ENCODE peak calls at places on chromosomes 4 and X, in seven cellular contexts. Y is IMR-90; I is lung; U is neural progenitor cell; M is HCT116; W is upper lobe of left lung; G is CD8-positive, alpha-beta memory T cell. A is an unnamed sample.
A peak's percentile ranks its signal among the peaks of the same experiment; 100 is the strongest.

GRCh38 chr4:90786602-90787001 is 659.4 kb downstream of the CCSER1 start:
- DNase-seq in Y (no peak), I (no peak), U (no peak), M (no peak), W (no peak), G (no peak), A (no peak)

GRCh38 chrX:118720058-118720707 is 7.2 kb upstream of the IL13RA1 start:
- DNase-seq in Y (no peak), I (no peak), U (no peak), M (no peak), W (no peak), G (no peak), A (no peak)

GRCh38 chrX:150465326-150465725 is 102.2 kb downstream of the MAMLD1 start:
- DNase-seq in Y (no peak), I (no peak), U (no peak), M (no peak), W (no peak), G (no peak), A (no peak)

GRCh38 chrX:153400146-153401132 is 711 bp downstream of the PNMA6E start:
- DNase-seq in Y (no peak), I (no peak), U (peak; percentile 67), M (peak; percentile 35), W (peak; percentile 36), G (peak; percentile 36), A (no peak)

GRCh38 chr4:54657556-54658313 is at the start of gene KIT:
- DNase-seq in Y (peak; percentile 32), I (no peak), U (peak; percentile 90), M (no peak), W (peak; percentile 29), G (peak; percentile 36), A (peak; percentile 41)

GRCh38 chr4:41154814-41155177 is 59.5 kb downstream of the APBB2 start:
- DNase-seq in Y (no peak), I (no peak), U (no peak), M (no peak), W (no peak), G (no peak), A (no peak)

GRCh38 chr4:82429728-82430192 is 502 bp downstream of the HNRNPDL start:
- DNase-seq in Y (no peak), I (no peak), U (peak; percentile 89), M (no peak), W (no peak), G (peak; percentile 68), A (no peak)

GRCh38 chr4:6847134-6847533 is 62.5 kb upstream of the TBC1D14 start:
- DNase-seq in Y (no peak), I (no peak), U (no peak), M (no peak), W (no peak), G (no peak), A (no peak)

GRCh38 chr4:53315300-53315699 is 50.6 kb downstream of the SCFD2 start:
- DNase-seq in Y (no peak), I (no peak), U (no peak), M (no peak), W (no peak), G (no peak), A (no peak)

GRCh38 chr4:103046416-103047290 is 27.1 kb upstream of the SLC9B1 start:
- DNase-seq in Y (peak; percentile 46), I (no peak), U (peak; percentile 71), M (peak; percentile 19), W (peak; percentile 24), G (no peak), A (no peak)

GRCh38 chrX:135432453-135432852 is 10.7 kb downstream of the SMIM10L2A start:
- DNase-seq in Y (no peak), I (no peak), U (no peak), M (no peak), W (no peak), G (no peak), A (no peak)

GRCh38 chrX:28591542-28591941 is 4.3 kb downstream of the IL1RAPL1 start:
- DNase-seq in Y (no peak), I (no peak), U (no peak), M (peak; percentile 65), W (no peak), G (no peak), A (no peak)

GRCh38 chrX:38627683-38628082 is 66.3 kb downstream of the TSPAN7 start:
- DNase-seq in Y (peak; percentile 8), I (no peak), U (peak; percentile 50), M (peak; percentile 22), W (peak; percentile 23), G (no peak), A (no peak)

GRCh38 chr4:128571747-128572146 is 237.8 kb upstream of the JADE1 start:
- DNase-seq in Y (peak; percentile 96), I (peak; percentile 36), U (no peak), M (peak; percentile 13), W (peak; percentile 36), G (no peak), A (peak; percentile 67)

GRCh38 chr4:135408109-135408508 is 1206.5 kb upstream of the PABPC4L start:
- DNase-seq in Y (no peak), I (no peak), U (no peak), M (no peak), W (no peak), G (no peak), A (no peak)

GRCh38 chr4:125390126-125390525 is 75.4 kb downstream of the FAT4 start:
- DNase-seq in Y (peak; percentile 85), I (no peak), U (no peak), M (no peak), W (no peak), G (no peak), A (peak; percentile 21)

GRCh38 chr4:180058731-180059215 is 2184.4 kb upstream of the TENM3 start:
- DNase-seq in Y (peak; percentile 44), I (peak; percentile 32), U (peak; percentile 76), M (no peak), W (peak; percentile 20), G (no peak), A (no peak)

GRCh38 chrX:71302461-71303213 is 1.1 kb downstream of the ITGB1BP2 start:
- DNase-seq in Y (peak; percentile 24), I (no peak), U (no peak), M (no peak), W (no peak), G (no peak), A (no peak)

GRCh38 chr4:163540977-163541376 is 46.5 kb downstream of the TMA16 start:
- DNase-seq in Y (peak; percentile 95), I (no peak), U (no peak), M (no peak), W (no peak), G (no peak), A (no peak)

GRCh38 chr4:20362148-20362547 is 110.4 kb downstream of the SLIT2 start:
- DNase-seq in Y (no peak), I (no peak), U (no peak), M (no peak), W (no peak), G (no peak), A (no peak)

GRCh38 chr4:13521047-13521446 is 23.3 kb downstream of the NKX3-2 start:
- DNase-seq in Y (no peak), I (no peak), U (no peak), M (no peak), W (no peak), G (no peak), A (no peak)

GRCh38 chr4:168743576-168743975 is 246.7 kb downstream of the PALLD start:
- DNase-seq in Y (peak; percentile 85), I (no peak), U (no peak), M (no peak), W (no peak), G (no peak), A (no peak)

GRCh38 chr4:1766336-1767057 is 26.6 kb upstream of the FGFR3 start:
- DNase-seq in Y (no peak), I (no peak), U (peak; percentile 74), M (no peak), W (peak; percentile 44), G (no peak), A (no peak)

GRCh38 chr4:123955167-123955824 is 558.7 kb downstream of the SPRY1 start:
- DNase-seq in Y (no peak), I (no peak), U (no peak), M (no peak), W (no peak), G (no peak), A (no peak)

GRCh38 chr4:173272314-173272713 is 61.8 kb downstream of the HMGB2 start:
- DNase-seq in Y (no peak), I (no peak), U (no peak), M (no peak), W (no peak), G (no peak), A (no peak)

GRCh38 chrX:129876734-129877395 is 29.1 kb upstream of the UTP14A start:
- DNase-seq in Y (peak; percentile 29), I (peak; percentile 29), U (no peak), M (peak; percentile 12), W (peak; percentile 30), G (no peak), A (no peak)

GRCh38 chr4:141435446-141436225 is 200.7 kb upstream of the IL15 start:
- DNase-seq in Y (no peak), I (no peak), U (no peak), M (no peak), W (no peak), G (no peak), A (no peak)

GRCh38 chr4:48905363-48906015 is 1.1 kb downstream of the OCIAD2 start:
- DNase-seq in Y (peak; percentile 61), I (no peak), U (no peak), M (no peak), W (peak; percentile 34), G (no peak), A (no peak)

GRCh38 chr4:76784237-76784636 is 113.7 kb downstream of the SOWAHB start:
- DNase-seq in Y (no peak), I (no peak), U (peak; percentile 25), M (no peak), W (no peak), G (no peak), A (no peak)

DNA sequence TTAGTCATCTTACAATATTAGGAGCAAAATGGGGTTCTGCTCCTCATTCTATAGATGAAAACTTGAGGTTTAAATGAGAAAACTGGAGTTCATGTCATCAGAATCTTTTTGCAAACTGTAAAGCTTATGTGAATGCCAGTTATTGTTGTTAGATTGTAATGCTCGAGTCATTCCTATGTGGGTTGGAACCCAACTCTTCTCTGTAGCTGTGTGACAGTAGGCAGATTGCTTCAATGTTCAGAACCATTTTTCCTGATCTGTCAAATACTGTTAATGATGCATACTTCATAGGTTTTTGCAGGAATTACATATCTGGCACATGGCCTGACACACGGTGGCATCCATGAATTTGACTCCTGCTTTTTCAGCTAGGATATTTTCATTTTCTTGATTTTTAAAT is 178.9 kb downstream of the RAPGEF2 start:
- DNase-seq in Y (peak; percentile 46), I (no peak), U (no peak), M (no peak), W (no peak), G (no peak), A (no peak)
- H3K4me1 ChIP-seq in Y (peaks cover 7% of the 10 kb centered on the region), I (peaks cover 6% of the 10 kb centered on the region), U (peaks cover 10% of the 10 kb centered on the region), M (peaks cover 7% of the 10 kb centered on the region), W (no peaks in the 10 kb centered on the region), G (no peaks in the 10 kb centered on the region), A (no peaks in the 10 kb centered on the region)

GRCh38 chr4:154064244-154064643 is 275.4 kb upstream of the SFRP2 start:
- DNase-seq in Y (no peak), I (no peak), U (no peak), M (no peak), W (no peak), G (no peak), A (no peak)
- H3K4me1 ChIP-seq in Y (no peaks in the 10 kb centered on the region), I (no peaks in the 10 kb centered on the region), U (no peaks in the 10 kb centered on the region), M (no peaks in the 10 kb centered on the region), W (no peaks in the 10 kb centered on the region), G (no peaks in the 10 kb centered on the region), A (no peaks in the 10 kb centered on the region)

GRCh38 chr4:187602339-187603092 is 393.1 kb upstream of the ZFP42 start:
- DNase-seq in Y (peak; percentile 43), I (no peak), U (no peak), M (no peak), W (no peak), G (no peak), A (no peak)
- H3K4me1 ChIP-seq in Y (peaks cover 9% of the 10 kb centered on the region), I (no peaks in the 10 kb centered on the region), U (no peaks in the 10 kb centered on the region), M (peaks cover 24% of the 10 kb centered on the region), W (no peaks in the 10 kb centered on the region), G (no peaks in the 10 kb centered on the region), A (no peaks in the 10 kb centered on the region)

GRCh38 chrX:1468250-1468772 is 15.6 kb upstream of the ASMTL start:
- DNase-seq in Y (no peak), I (peak; percentile 27), U (no peak), M (no peak), W (peak; percentile 50), G (peak; percentile 77), A (no peak)
- H3K4me1 ChIP-seq in Y (no peaks in the 10 kb centered on the region), I (no peaks in the 10 kb centered on the region), U (peaks cover 3% of the 10 kb centered on the region), M (peaks cover 7% of the 10 kb centered on the region), W (peaks cover 2% of the 10 kb centered on the region), G (peaks cover 91% of the 10 kb centered on the region), A (no peaks in the 10 kb centered on the region)